ENCODE peak calls at places on chromosomes 6 and 20, in five cellular contexts. K is memory B cell; B is NCI-H1105 treated with DMSO at 0.1 percent for 48 hours; L is hypothalamus; A is stimulated activated CD8-positive, alpha-beta memory T cell treated with anti-CD3 and anti-CD28 coated beads, Interleukin-2, amount 100 ng/mL, for 48 hours. J is an unnamed sample.

GRCh38 chr20:34968020-34968775 is 12.5 kb downstream of the MYH7B start:
- DNase-seq in B (no peak), K (no peak), A (no peak), L (no peak), J (no peak)

GRCh38 chr6:107646176-107646575 is 156.3 kb downstream of the SOBP start:
- DNase-seq in B (no peak), L (no peak), K (no peak), A (no peak), J (no peak)

GRCh38 chr6:141464490-141464889 is 668.2 kb upstream of the GJE1 start:
- DNase-seq in B (peak), A (no peak), K (no peak), L (no peak), J (no peak)

GRCh38 chr6:33967966-33968724 is 164.3 kb upstream of the MLN start:
- DNase-seq in B (no peak), L (no peak), A (no peak), K (no peak), J (no peak)

GRCh38 chr20:61608275-61609085 is 356.4 kb downstream of the CDH4 start:
- DNase-seq in A (no peak), B (no peak), K (no peak), L (no peak), J (no peak)

GRCh38 chr20:19274412-19275015 is 62.1 kb downstream of the SLC24A3 start:
- DNase-seq in L (no peak), B (no peak), A (no peak), K (no peak), J (no peak)

GRCh38 chr6:74075323-74075722 is 379.3 kb downstream of the CD109 start:
- DNase-seq in A (no peak), L (no peak), K (no peak), B (no peak), J (no peak)

GRCh38 chr6:31702421-31702818 is 704 bp downstream of the ABHD16A start:
- DNase-seq in B (peak), A (no peak), L (peak), K (no peak), J (no peak)

GRCh38 chr6:90098025-90098474 is 198.6 kb downstream of the BACH2 start:
- DNase-seq in A (no peak), B (no peak), L (no peak), K (no peak), J (no peak)

GRCh38 chr20:1266167-1266973 is at the start of gene SNPH:
- DNase-seq in K (peak), A (peak), L (peak), B (peak), J (peak)

GRCh38 chr6:166277021-166277420 is 31.2 kb downstream of the PRR18 start:
- DNase-seq in L (peak), K (no peak), A (no peak), B (no peak), J (no peak)

GRCh38 chr6:143969077-143969476 is 39.0 kb downstream of the PLAGL1 start:
- DNase-seq in A (no peak), L (no peak), B (no peak), K (no peak), J (no peak)

GRCh38 chr6:36858407-36858981 is 16.1 kb downstream of the PPIL1 start:
- DNase-seq in L (no peak), A (no peak), K (no peak), B (no peak), J (no peak)

GRCh38 chr20:57306747-57307146 is 22.9 kb upstream of the SPO11 start:
- DNase-seq in K (no peak), A (no peak), B (no peak), L (no peak), J (no peak)

GRCh38 chr6:116580198-116580597 is 8.9 kb downstream of the RWDD1 start:
- DNase-seq in K (no peak), L (no peak), B (no peak), A (no peak), J (no peak)

GRCh38 chr6:30722280-30723112 is 2.3 kb downstream of the TUBB start:
- DNase-seq in K (peak), L (peak), B (peak), A (peak), J (no peak)

GRCh38 chr6:74654296-74654695 is 551.6 kb downstream of the COL12A1 start:
- DNase-seq in A (no peak), L (no peak), B (no peak), K (no peak), J (no peak)

GRCh38 chr20:47253860-47254259 is 102.6 kb downstream of the ZMYND8 start:
- DNase-seq in L (no peak), B (no peak), K (no peak), A (no peak), J (no peak)

GRCh38 chr6:130843575-130844320 is 16.5 kb downstream of the SMLR1 start:
- DNase-seq in K (no peak), B (peak), L (no peak), A (no peak), J (peak)

GRCh38 chr20:21074605-21075336 is 31.4 kb downstream of the LINC00237 start:
- DNase-seq in K (no peak), A (no peak), L (no peak), B (peak), J (peak)

GRCh38 chr6:136326038-136326561 is 36.5 kb upstream of the BCLAF1 start:
- DNase-seq in L (peak), B (peak), A (no peak), K (no peak), J (no peak)

GRCh38 chr6:3292431-3293197 is 33.9 kb downstream of the PSMG4 start:
- DNase-seq in K (no peak), A (no peak), B (no peak), L (no peak), J (no peak)

GRCh38 chr20:61115627-61116026 is 136.4 kb upstream of the CDH4 start:
- DNase-seq in B (no peak), L (no peak), A (no peak), K (no peak), J (no peak)

GRCh38 chr20:8153281-8153908 is 21.3 kb downstream of the PLCB1 start:
- DNase-seq in L (no peak), B (peak), A (no peak), K (no peak), J (no peak)

GRCh38 chr6:42013134-42013516 is 37.2 kb upstream of the TAF8 start:
- DNase-seq in A (no peak), B (no peak), L (no peak), K (no peak), J (no peak)

GRCh38 chr20:45987108-45987780 is 15.2 kb upstream of the ZNF335 start:
- DNase-seq in L (peak), A (peak), B (peak), K (peak), J (peak)

GRCh38 chr6:91317247-91317646 is 730.4 kb upstream of the MAP3K7 start:
- DNase-seq in B (no peak), L (no peak), K (no peak), A (no peak), J (no peak)

GRCh38 chr20:62564456-62565245 is 77.7 kb upstream of the SLCO4A1 start:
- DNase-seq in A (no peak), K (no peak), B (no peak), L (no peak), J (no peak)

GRCh38 chr6:117919775-117920492 is 12.9 kb downstream of the SLC35F1 start:
- DNase-seq in B (peak), A (no peak), K (no peak), L (peak), J (no peak)

GRCh38 chr20:50930139-50931047 is 844 bp downstream of the ADNP start:
- DNase-seq in K (no peak), B (no peak), L (no peak), A (peak), J (no peak)

GRCh38 chr6:167311286-167311685 is 13.6 kb upstream of the TTLL2 start:
- DNase-seq in L (peak), K (no peak), A (no peak), B (no peak), J (no peak)